ENCODE peak calls at places on chromosomes 7 and 10, in six cellular contexts. D is NCI-H1105, G is pulmonary artery endothelial cell, F is cerebellar cortex, V is Daoy, I is kidney. T is an unnamed sample.

GRCh38 chr7:151157645-151158329 is 9.7 kb downstream of the GBX1 start:
- DNase-seq in D (no peak), F (no peak), V (peak), G (no peak), I (no peak), T (no peak)

GRCh38 chr10:43206391-43207235 is 60.3 kb downstream of the RASGEF1A start:
- DNase-seq in V (no peak), I (peak), F (no peak), G (no peak), D (no peak), T (no peak)

GRCh38 chr10:3528271-3528670 is 256.7 kb downstream of the KLF6 start:
- DNase-seq in V (no peak), D (no peak), I (no peak), G (no peak), F (no peak), T (no peak)

GRCh38 chr7:133568544-133568943 is 315.7 kb downstream of the EXOC4 start:
- DNase-seq in G (no peak), V (no peak), F (no peak), I (no peak), D (no peak), T (no peak)

GRCh38 chr7:13846386-13846785 is 143.1 kb downstream of the ETV1 start:
- DNase-seq in D (no peak), G (no peak), I (no peak), F (no peak), V (no peak), T (no peak)

GRCh38 chr10:80945267-80945880 is 407.7 kb downstream of the SH2D4B start:
- DNase-seq in D (no peak), V (no peak), F (peak), I (no peak), G (no peak), T (no peak)

GRCh38 chr10:80544316-80544953 is 6.7 kb downstream of the SH2D4B start:
- DNase-seq in G (no peak), F (no peak), I (no peak), D (no peak), V (no peak), T (no peak)

GRCh38 chr7:91880016-91880412 is 488 bp downstream of the MTERF1 start:
- DNase-seq in G (no peak), F (no peak), V (no peak), D (no peak), I (no peak), T (no peak)

GRCh38 chr7:91846436-91846835 is 34.1 kb downstream of the MTERF1 start:
- DNase-seq in I (no peak), V (no peak), D (no peak), F (no peak), G (no peak), T (no peak)

GRCh38 chr10:129768437-129769355 is 195.4 kb downstream of the EBF3 start:
- DNase-seq in V (no peak), G (no peak), D (no peak), F (no peak), I (peak), T (no peak)

GRCh38 chr7:35253182-35253679 is 669 bp downstream of the TBX20 start:
- DNase-seq in G (no peak), V (no peak), I (no peak), F (no peak), D (no peak), T (no peak)

GRCh38 chr7:99560834-99561734 is 2.6 kb downstream of the ZNF655 start:
- DNase-seq in D (no peak), G (no peak), F (no peak), V (no peak), I (no peak), T (no peak)

GRCh38 chr10:83078160-83078559 is 1061.1 kb upstream of the GHITM start:
- DNase-seq in F (no peak), V (no peak), I (no peak), G (no peak), D (no peak), T (no peak)

T was measured in HTR-8/SVneo.